ENCODE peak calls at places on chromosomes 11 and 22, in six cellular contexts. V is SK-N-SH, P is HepG2, K is HCT116, B is H1, O is GM12878. Y is an unnamed sample. For H3K4me1, the result is how much of the 10 kb centered on the place peaks cover.

GRCh38 chr11:66056541-66056940 is 4.4 kb downstream of the SF3B2 start:
- DNase-seq in B (no peak), O (no peak), P (no peak), V (no peak), K (no peak), Y (no peak)

GRCh38 chr11:87256694-87257340 is 219.1 kb downstream of the TMEM135 start:
- DNase-seq in P (no peak), O (no peak), K (no peak), B (no peak), V (no peak), Y (no peak)

GRCh38 chr22:48267681-48268080 is 1505.2 kb downstream of the TBC1D22A start:
- DNase-seq in O (no peak), P (no peak), K (no peak), B (no peak), V (no peak), Y (no peak)

GRCh38 chr11:75383246-75383645 is 16.1 kb upstream of the RPS3 start:
- DNase-seq in P (no peak), O (no peak), V (no peak), B (no peak), K (no peak), Y (no peak)

GRCh38 chr22:17199131-17199731 is 20.0 kb downstream of the ADA2 start:
- DNase-seq in B (peak), K (no peak), P (no peak), O (no peak), V (peak), Y (no peak)

GRCh38 chr11:44530413-44531115 is 34.9 kb upstream of the CD82 start:
- DNase-seq in P (no peak), K (no peak), O (no peak), B (no peak), V (no peak), Y (no peak)

GRCh38 chr22:50211147-50211546 is 10.3 kb downstream of the SELENOO start:
- DNase-seq in B (no peak), O (no peak), P (no peak), V (no peak), K (no peak), Y (no peak)

GRCh38 chr11:118910309-118911112 is 15.2 kb downstream of the BCL9L start:
- DNase-seq in K (no peak), B (peak), O (no peak), P (peak), V (no peak), Y (no peak)

GRCh38 chr22:17773606-17774205 is 563 bp downstream of the BID start:
- DNase-seq in O (no peak), K (no peak), V (peak), B (peak), P (peak), Y (no peak)

GRCh38 chr11:86515297-86516094 is 140.8 kb downstream of the CCDC81 start:
- DNase-seq in B (no peak), P (no peak), K (no peak), V (peak), O (no peak), Y (peak)

GRCh38 chr11:2580061-2580421 is 119.8 kb downstream of the KCNQ1OT1 start:
- DNase-seq in P (no peak), V (peak), K (no peak), B (no peak), O (no peak), Y (no peak)

GRCh38 chr11:106446961-106447360 is 369.5 kb downstream of the AASDHPPT start:
- DNase-seq in V (no peak), K (no peak), B (no peak), P (no peak), O (no peak), Y (no peak)

GRCh38 chr11:75341583-75341982 is 9.9 kb downstream of the ARRB1 start:
- DNase-seq in P (no peak), V (no peak), O (no peak), K (no peak), B (no peak), Y (no peak)

GRCh38 chr11:130763087-130763980 is 152.9 kb downstream of the SNX19 start:
- DNase-seq in O (no peak), V (no peak), K (no peak), P (no peak), B (no peak), Y (no peak)

GRCh38 chr11:31815743-31816466 is 4.8 kb upstream of the PAX6 start:
- DNase-seq in B (peak), V (peak), P (no peak), K (no peak), O (no peak), Y (no peak)

GRCh38 chr11:131671764-131672163 is 301.3 kb downstream of the NTM start:
- DNase-seq in B (peak), O (no peak), P (no peak), K (no peak), V (no peak), Y (no peak)

GRCh38 chr22:49645791-49646550 is 181.7 kb downstream of the BRD1 start:
- DNase-seq in P (no peak), O (no peak), V (no peak), B (no peak), K (no peak), Y (no peak)

GRCh38 chr11:57288771-57289579 is 35.8 kb downstream of the TNKS1BP1 start:
- DNase-seq in V (peak), B (no peak), K (no peak), O (no peak), P (peak), Y (no peak)

GRCh38 chr11:1782831-1783724 is 19.4 kb upstream of the CTSD start:
- DNase-seq in K (no peak), O (no peak), B (no peak), V (peak), P (no peak), Y (peak)

GRCh38 chr22:37060801-37061610 is 9.5 kb downstream of the KCTD17 start:
- DNase-seq in O (no peak), B (no peak), P (no peak), V (no peak), K (no peak), Y (no peak)

GRCh38 chr11:1772270-1773130 is 8.8 kb upstream of the CTSD start:
- DNase-seq in V (no peak), O (no peak), K (peak), B (peak), P (no peak), Y (peak)

GRCh38 chr22:43926349-43926710 is 2.7 kb downstream of the PNPLA3 start:
- DNase-seq in O (no peak), P (no peak), B (no peak), K (no peak), V (no peak), Y (no peak)

GRCh38 chr11:44711113-44711512 is 15.6 kb upstream of the TSPAN18 start:
- DNase-seq in K (no peak), P (no peak), B (peak), V (peak), O (no peak), Y (no peak)

GRCh38 chr11:107493117-107493516 is 35.5 kb upstream of the CWF19L2 start:
- DNase-seq in P (no peak), K (no peak), B (no peak), O (no peak), V (no peak), Y (peak)

GRCh38 chr22:30841264-30841663 is 127.3 kb downstream of the MORC2 start:
- DNase-seq in O (no peak), K (no peak), P (no peak), V (no peak), B (no peak), Y (no peak)

GRCh38 chr11:2665747-2666710 is 33.8 kb downstream of the KCNQ1OT1 start:
- DNase-seq in O (no peak), V (no peak), B (no peak), K (no peak), P (no peak), Y (no peak)

GRCh38 chr11:21048626-21049025 is 379.2 kb downstream of the NELL1 start:
- DNase-seq in B (no peak), K (no peak), V (no peak), O (no peak), P (no peak), Y (no peak)

GRCh38 chr11:26286472-26287066 is 45.4 kb upstream of the ANO3 start:
- DNase-seq in P (peak), B (no peak), O (no peak), K (no peak), V (peak), Y (no peak)

GRCh38 chr11:2446590-2447252 is 1.9 kb downstream of the KCNQ1 start:
- DNase-seq in P (no peak), V (peak), B (no peak), K (no peak), O (no peak), Y (no peak)

GRCh38 chr11:35248558-35249323 is 109.8 kb downstream of the CD44 start:
- DNase-seq in P (no peak), B (no peak), V (no peak), K (no peak), O (no peak), Y (no peak)

GRCh38 chr22:26718905-26719304 is 61.5 kb downstream of the MIAT start:
- DNase-seq in P (no peak), B (no peak), K (no peak), V (no peak), O (no peak), Y (no peak)

GRCh38 chr22:17846326-17846992 is 72.2 kb upstream of the BID start:
- DNase-seq in K (no peak), P (no peak), O (no peak), B (no peak), V (peak), Y (no peak)

GRCh38 chr11:5605849-5606248 is 9.4 kb downstream of the TRIM6 start:
- DNase-seq in O (no peak), B (no peak), V (no peak), K (no peak), P (no peak), Y (no peak)

GRCh38 chr11:83162377-83162776 is 5.4 kb downstream of the PCF11 start:
- DNase-seq in P (no peak), K (no peak), B (no peak), V (no peak), O (no peak), Y (no peak)

GRCh38 chr11:67665537-67666302 is 8.7 kb downstream of the ALDH3B2 start:
- DNase-seq in O (no peak), P (no peak), V (peak), B (no peak), K (no peak), Y (no peak)
- H3K27ac ChIP-seq in O (no peak), P (no peak), V (no peak), B (no peak), K (no peak), Y (no peak)

GRCh38 chr11:45926536-45927331 is 4.3 kb downstream of the LARGE2 start:
- DNase-seq in K (no peak), B (no peak), O (no peak), V (no peak), P (no peak), Y (no peak)
- H3K4me1 ChIP-seq in K (under half), B (under half), O (under half), V (under half), P (under half), Y (under half)

GRCh38 chr22:24003887-24004286 is 1.4 kb downstream of the GSTT4 start:
- DNase-seq in B (no peak), P (no peak), V (no peak), O (no peak), K (no peak), Y (no peak)
- TF ChIP-seq SIN3A in B (no peak), P (no peak), V (no peak), O (no peak), K (no peak), Y (no peak)

GRCh38 chr11:95892892-95893570 is 30.9 kb downstream of the MTMR2 start:
- DNase-seq in K (no peak), V (no peak), P (no peak), O (no peak), B (no peak), Y (no peak)
- H3K27ac ChIP-seq in K (no peak), V (no peak), P (no peak), O (no peak), B (no peak), Y (no peak)

DNA sequence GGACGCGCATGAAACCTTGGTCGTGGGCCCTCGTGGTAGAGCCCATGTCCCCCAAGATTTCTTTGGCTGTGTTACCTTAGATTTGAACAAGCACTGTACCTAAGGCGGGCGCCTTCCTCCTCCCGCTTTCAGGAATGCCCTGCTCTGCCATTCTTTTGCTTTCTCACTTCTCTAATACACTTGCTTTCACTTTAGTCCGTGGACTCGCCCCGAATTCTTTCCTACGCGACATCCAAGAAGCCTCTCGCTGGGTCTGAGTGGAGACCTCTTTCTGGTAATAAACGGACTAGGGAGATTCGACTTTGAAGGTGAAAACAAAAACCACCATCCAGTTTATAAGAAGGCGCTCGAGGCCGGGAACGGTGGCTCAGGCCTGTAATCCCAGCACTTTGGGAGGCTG is 1.2 kb upstream of the NUP50 start:
- DNase-seq in P (no peak), O (no peak), V (no peak), K (no peak), B (no peak), Y (no peak)
- H3K4me1 ChIP-seq in P (half or more), O (under half), V (under half), K (under half), B (under half), Y (under half)

GRCh38 chr22:19634206-19634536 is 80.1 kb upstream of the SEPTIN5 start:
- DNase-seq in B (no peak), P (no peak), O (no peak), K (no peak), V (peak), Y (no peak)

GRCh38 chr22:19630614-19631013 is 83.7 kb upstream of the SEPTIN5 start:
- DNase-seq in O (no peak), V (peak), P (no peak), K (no peak), B (no peak), Y (no peak)

GRCh38 chr22:19634576-19634975 is 79.7 kb upstream of the SEPTIN5 start:
- DNase-seq in P (no peak), K (no peak), B (no peak), O (no peak), V (peak), Y (no peak)

GRCh38 chr22:19631899-19632670 is 82.2 kb upstream of the SEPTIN5 start:
- DNase-seq in O (no peak), B (peak), P (peak), V (peak), K (peak), Y (no peak)

GRCh38 chr22:19632671-19633148 is 81.6 kb upstream of the SEPTIN5 start:
- DNase-seq in O (no peak), B (no peak), V (peak), K (no peak), P (no peak), Y (no peak)
- TF ChIP-seq SIN3A in O (no peak), B (no peak), V (no peak), K (no peak), P (no peak), Y (no peak)

DNA sequence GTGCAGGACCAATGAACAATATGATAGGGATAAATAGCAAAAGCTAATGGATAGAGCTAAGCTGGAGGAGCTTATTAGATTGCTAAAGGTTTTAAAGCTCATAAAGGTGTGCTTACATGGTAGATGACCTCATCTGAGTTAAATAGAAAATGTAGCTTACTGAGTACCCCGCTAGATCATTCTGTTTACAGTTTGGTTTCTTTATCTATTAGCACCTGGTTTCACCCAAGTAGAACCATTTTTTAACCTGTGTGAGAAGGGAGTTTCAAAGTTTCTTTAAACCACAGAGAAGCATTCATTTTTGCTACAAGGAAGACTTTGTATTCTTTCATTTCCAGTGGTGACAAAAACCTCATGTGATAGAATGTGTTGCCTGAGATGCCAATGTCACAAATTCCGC is 1778.0 kb downstream of the LRRC4C start:
- DNase-seq in B (no peak), P (no peak), V (no peak), K (no peak), O (no peak), Y (no peak)
- H3K27ac ChIP-seq in B (no peak), P (no peak), V (no peak), K (no peak), O (no peak), Y (no peak)

Y was measured in Panc1.